ENCODE peak calls at places on chromosomes 11 and 22, in seven cellular contexts. A is mesenteric fat pad, Z is HS-27A, X is lung microvascular endothelial cell, F is dorsolateral prefrontal cortex, G is AG08395, C is IMR-90. K is an unnamed sample.
A peak's percentile ranks its signal among the peaks of the same experiment; 100 is the strongest.

GRCh38 chr22:40057652-40058051 is 62.9 kb downstream of the FAM83F start:
- DNase-seq in A (no peak), Z (no peak), X (no peak), F (no peak), G (no peak), C (no peak), K (no peak)

GRCh38 chr11:25766332-25767015 is 565.5 kb upstream of the ANO3 start:
- DNase-seq in A (no peak), Z (no peak), X (no peak), F (no peak), G (no peak), C (no peak), K (no peak)

GRCh38 chr11:62394825-62395538 is 23.9 kb upstream of the SCGB1A1 start:
- DNase-seq in A (peak; percentile 92), Z (peak; percentile 88), X (peak; percentile 89), F (peak; percentile 73), G (peak; percentile 84), C (peak; percentile 80), K (no peak)

GRCh38 chr22:37218771-37219411 is 6.6 kb upstream of the SSTR3 start:
- DNase-seq in A (no peak), Z (no peak), X (no peak), F (no peak), G (no peak), C (no peak), K (no peak)

GRCh38 chr11:12239396-12240298 is 129.3 kb downstream of the MICAL2 start:
- DNase-seq in A (no peak), Z (no peak), X (peak; percentile 89), F (no peak), G (no peak), C (peak; percentile 48), K (no peak)

GRCh38 chr22:20750461-20751184 is 23.3 kb upstream of the SERPIND1 start:
- DNase-seq in A (no peak), Z (peak; percentile 7), X (peak; percentile 55), F (peak; percentile 70), G (peak; percentile 92), C (peak; percentile 90), K (peak; percentile 22)

GRCh38 chr11:37946155-37946766 is 1348.2 kb upstream of the RAG2 start:
- DNase-seq in A (no peak), Z (peak; percentile 23), X (peak; percentile 29), F (no peak), G (no peak), C (peak; percentile 27), K (no peak)

GRCh38 chr11:1797391-1798125 is 33.8 kb upstream of the CTSD start:
- DNase-seq in A (no peak), Z (no peak), X (no peak), F (no peak), G (no peak), C (no peak), K (no peak)

GRCh38 chr11:11992257-11992690 is 16.2 kb downstream of the DKK3 start:
- DNase-seq in A (no peak), Z (no peak), X (no peak), F (no peak), G (no peak), C (no peak), K (no peak)

GRCh38 chr11:130786987-130787688 is 129.1 kb downstream of the SNX19 start:
- DNase-seq in A (no peak), Z (no peak), X (no peak), F (no peak), G (no peak), C (peak; percentile 46), K (no peak)